ENCODE peak calls at places on chromosomes 6 and 20, in four cellular contexts. One of them, this sample, is unnamed.

GRCh38 chr6:131989036-131989435 is 37.9 kb upstream of the CCN2 start:
- DNase-seq in GM13977: no peak
- DNase-seq in effector CD4-positive, alpha-beta T cell: no peak
- DNase-seq in stimulated activated CD4-positive, alpha-beta T cell treated with anti-CD3 and anti-CD28 coated beads, Interleukin-1b, Interleukin-23, amount 100 ng/mL, for 1 hour: no peak
- DNase-seq in this sample: no peak

GRCh38 chr6:81487489-81487888 is 265.0 kb downstream of the TENT5A start:
- DNase-seq in GM13977: no peak
- DNase-seq in effector CD4-positive, alpha-beta T cell: no peak
- DNase-seq in stimulated activated CD4-positive, alpha-beta T cell treated with anti-CD3 and anti-CD28 coated beads, Interleukin-1b, Interleukin-23, amount 100 ng/mL, for 1 hour: no peak
- DNase-seq in this sample: peak; percentile 34

GRCh38 chr6:5152417-5152816 is 67.3 kb downstream of the PPP1R3G start:
- DNase-seq in GM13977: no peak
- DNase-seq in effector CD4-positive, alpha-beta T cell: no peak
- DNase-seq in stimulated activated CD4-positive, alpha-beta T cell treated with anti-CD3 and anti-CD28 coated beads, Interleukin-1b, Interleukin-23, amount 100 ng/mL, for 1 hour: no peak
- DNase-seq in this sample: no peak

GRCh38 chr6:45417461-45417860 is 39.7 kb upstream of the SUPT3H start:
- DNase-seq in effector CD4-positive, alpha-beta T cell: no peak
- DNase-seq in GM13977: no peak
- DNase-seq in stimulated activated CD4-positive, alpha-beta T cell treated with anti-CD3 and anti-CD28 coated beads, Interleukin-1b, Interleukin-23, amount 100 ng/mL, for 1 hour: no peak
- DNase-seq in this sample: no peak

GRCh38 chr6:137589067-137589848 is 95.1 kb upstream of the OLIG3 start:
- DNase-seq in effector CD4-positive, alpha-beta T cell: peak; percentile 48
- DNase-seq in GM13977: peak; percentile 62
- DNase-seq in stimulated activated CD4-positive, alpha-beta T cell treated with anti-CD3 and anti-CD28 coated beads, Interleukin-1b, Interleukin-23, amount 100 ng/mL, for 1 hour: no peak
- DNase-seq in this sample: peak; percentile 82

GRCh38 chr6:130994319-130995097 is 68.5 kb downstream of the EPB41L2 start:
- DNase-seq in GM13977: no peak
- DNase-seq in effector CD4-positive, alpha-beta T cell: no peak
- DNase-seq in stimulated activated CD4-positive, alpha-beta T cell treated with anti-CD3 and anti-CD28 coated beads, Interleukin-1b, Interleukin-23, amount 100 ng/mL, for 1 hour: no peak
- DNase-seq in this sample: no peak

GRCh38 chr6:11467364-11467763 is 70.2 kb upstream of the TMEM170B start:
- DNase-seq in effector CD4-positive, alpha-beta T cell: no peak
- DNase-seq in GM13977: peak; percentile 25
- DNase-seq in stimulated activated CD4-positive, alpha-beta T cell treated with anti-CD3 and anti-CD28 coated beads, Interleukin-1b, Interleukin-23, amount 100 ng/mL, for 1 hour: no peak
- DNase-seq in this sample: no peak

GRCh38 chr6:7730852-7731251 is 5.0 kb downstream of the BMP6 start:
- DNase-seq in effector CD4-positive, alpha-beta T cell: no peak
- DNase-seq in stimulated activated CD4-positive, alpha-beta T cell treated with anti-CD3 and anti-CD28 coated beads, Interleukin-1b, Interleukin-23, amount 100 ng/mL, for 1 hour: no peak
- DNase-seq in GM13977: no peak
- DNase-seq in this sample: peak; percentile 99

GRCh38 chr6:57262901-57263694 is 41.0 kb upstream of the RAB23 start:
- DNase-seq in effector CD4-positive, alpha-beta T cell: no peak
- DNase-seq in stimulated activated CD4-positive, alpha-beta T cell treated with anti-CD3 and anti-CD28 coated beads, Interleukin-1b, Interleukin-23, amount 100 ng/mL, for 1 hour: no peak
- DNase-seq in GM13977: no peak
- DNase-seq in this sample: no peak

GRCh38 chr20:7924692-7925091 is 15.6 kb downstream of the HAO1 start:
- DNase-seq in stimulated activated CD4-positive, alpha-beta T cell treated with anti-CD3 and anti-CD28 coated beads, Interleukin-1b, Interleukin-23, amount 100 ng/mL, for 1 hour: no peak
- DNase-seq in effector CD4-positive, alpha-beta T cell: no peak
- DNase-seq in GM13977: no peak
- DNase-seq in this sample: peak; percentile 89

GRCh38 chr6:11272491-11273192 is 40.2 kb upstream of the NEDD9 start:
- DNase-seq in GM13977: no peak
- DNase-seq in effector CD4-positive, alpha-beta T cell: no peak
- DNase-seq in stimulated activated CD4-positive, alpha-beta T cell treated with anti-CD3 and anti-CD28 coated beads, Interleukin-1b, Interleukin-23, amount 100 ng/mL, for 1 hour: no peak
- DNase-seq in this sample: no peak

GRCh38 chr20:53399592-53400335 is 193.9 kb downstream of the ZNF217 start:
- DNase-seq in stimulated activated CD4-positive, alpha-beta T cell treated with anti-CD3 and anti-CD28 coated beads, Interleukin-1b, Interleukin-23, amount 100 ng/mL, for 1 hour: no peak
- DNase-seq in GM13977: no peak
- DNase-seq in effector CD4-positive, alpha-beta T cell: no peak
- DNase-seq in this sample: no peak

GRCh38 chr6:139553916-139554315 is 179.5 kb upstream of the CITED2 start:
- DNase-seq in GM13977: no peak
- DNase-seq in stimulated activated CD4-positive, alpha-beta T cell treated with anti-CD3 and anti-CD28 coated beads, Interleukin-1b, Interleukin-23, amount 100 ng/mL, for 1 hour: no peak
- DNase-seq in effector CD4-positive, alpha-beta T cell: no peak
- DNase-seq in this sample: no peak

GRCh38 chr6:74115674-74116073 is 419.7 kb downstream of the CD109 start:
- DNase-seq in effector CD4-positive, alpha-beta T cell: no peak
- DNase-seq in stimulated activated CD4-positive, alpha-beta T cell treated with anti-CD3 and anti-CD28 coated beads, Interleukin-1b, Interleukin-23, amount 100 ng/mL, for 1 hour: no peak
- DNase-seq in GM13977: no peak
- DNase-seq in this sample: no peak

GRCh38 chr6:78746457-78746856 is 120.9 kb upstream of the IRAK1BP1 start:
- DNase-seq in GM13977: no peak
- DNase-seq in stimulated activated CD4-positive, alpha-beta T cell treated with anti-CD3 and anti-CD28 coated beads, Interleukin-1b, Interleukin-23, amount 100 ng/mL, for 1 hour: no peak
- DNase-seq in effector CD4-positive, alpha-beta T cell: no peak
- DNase-seq in this sample: no peak

GRCh38 chr6:21634582-21634981 is 41.0 kb downstream of the SOX4 start:
- DNase-seq in effector CD4-positive, alpha-beta T cell: no peak
- DNase-seq in GM13977: no peak
- DNase-seq in stimulated activated CD4-positive, alpha-beta T cell treated with anti-CD3 and anti-CD28 coated beads, Interleukin-1b, Interleukin-23, amount 100 ng/mL, for 1 hour: no peak
- DNase-seq in this sample: peak; percentile 93